ENCODE peak calls at places on chromosomes 4 and X, in four cellular contexts. One of them, this sample, is unnamed.

GRCh38 chr4:180993179-180993841 is 1249.9 kb upstream of the TENM3 start:
- DNase-seq in A549: no peak
- DNase-seq in SK-N-SH: no peak
- DNase-seq in HepG2: no peak
- DNase-seq in this sample: no peak

GRCh38 chr4:2866891-2867290 is 23.2 kb downstream of the ADD1 start:
- DNase-seq in HepG2: no peak
- DNase-seq in A549: no peak
- DNase-seq in SK-N-SH: no peak
- DNase-seq in this sample: no peak

GRCh38 chr4:185955817-185956542 is 113.0 kb upstream of the TLR3 start:
- DNase-seq in HepG2: no peak
- DNase-seq in SK-N-SH: peak
- DNase-seq in A549: no peak
- DNase-seq in this sample: no peak

GRCh38 chrX:68827848-68828562 is 816 bp upstream of the EFNB1 start:
- DNase-seq in SK-N-SH: peak
- DNase-seq in A549: peak
- DNase-seq in HepG2: peak
- DNase-seq in this sample: no peak

GRCh38 chrX:153828723-153829548 is 1.4 kb downstream of the PDZD4 start:
- DNase-seq in SK-N-SH: peak
- DNase-seq in HepG2: peak
- DNase-seq in A549: no peak
- DNase-seq in this sample: no peak

GRCh38 chr4:101366331-101366730 is 19.0 kb upstream of the PPP3CA start:
- DNase-seq in A549: no peak
- DNase-seq in SK-N-SH: no peak
- DNase-seq in HepG2: no peak
- DNase-seq in this sample: no peak

GRCh38 chr4:140790765-140791164 is 34.6 kb upstream of the TBC1D9 start:
- DNase-seq in HepG2: no peak
- DNase-seq in A549: no peak
- DNase-seq in SK-N-SH: no peak
- DNase-seq in this sample: peak

GRCh38 chr4:176274441-176274840 is 5.4 kb upstream of the ASB5 start:
- DNase-seq in SK-N-SH: no peak
- DNase-seq in HepG2: no peak
- DNase-seq in A549: no peak
- DNase-seq in this sample: no peak

GRCh38 chr4:2446656-2447564 is 22.0 kb upstream of the RNF4 start:
- DNase-seq in HepG2: no peak
- DNase-seq in SK-N-SH: no peak
- DNase-seq in A549: no peak
- DNase-seq in this sample: no peak

GRCh38 chr4:141329174-141329569 is 108.5 kb downstream of the ZNF330 start:
- DNase-seq in A549: no peak
- DNase-seq in HepG2: no peak
- DNase-seq in SK-N-SH: no peak
- DNase-seq in this sample: no peak

GRCh38 chr4:128846063-128846462 is 36.6 kb downstream of the JADE1 start:
- DNase-seq in A549: no peak
- DNase-seq in HepG2: no peak
- DNase-seq in SK-N-SH: no peak
- DNase-seq in this sample: no peak

GRCh38 chrX:104659037-104659744 is 93.2 kb downstream of the IL1RAPL2 start:
- DNase-seq in SK-N-SH: no peak
- DNase-seq in HepG2: no peak
- DNase-seq in A549: no peak
- DNase-seq in this sample: no peak

DNA sequence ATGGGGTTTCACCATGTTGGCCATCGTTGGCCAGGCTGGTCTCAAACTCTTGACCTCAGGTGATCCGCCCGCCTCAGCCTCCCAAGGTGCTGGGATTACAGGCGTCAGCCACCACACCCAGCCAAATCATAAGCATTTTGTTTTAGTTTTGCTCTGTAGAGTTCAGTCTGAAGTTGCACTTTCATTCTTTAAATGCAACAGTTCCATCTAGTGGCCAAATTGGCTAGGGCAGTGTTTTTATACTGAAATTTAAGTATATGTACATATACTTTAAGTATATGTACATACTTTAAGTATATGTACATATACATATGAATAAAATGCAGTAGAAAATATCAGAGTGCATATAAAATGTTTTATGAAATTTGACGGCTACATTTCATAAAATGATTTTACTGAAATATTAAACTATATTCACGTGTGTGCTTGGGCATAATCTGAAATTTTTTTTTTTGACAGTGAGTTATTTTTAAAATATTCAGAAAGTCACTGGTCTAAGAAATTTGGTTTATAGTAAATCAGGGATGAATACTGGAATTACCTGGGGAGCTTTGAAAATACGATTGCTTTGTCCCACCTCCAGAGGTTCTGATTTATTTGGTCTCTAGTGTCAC is 145.5 kb downstream of the NWD2 start:
- DNase-seq in SK-N-SH: peak
- DNase-seq in A549: peak
- DNase-seq in HepG2: peak
- DNase-seq in this sample: no peak
- TF ChIP-seq PBX3 in SK-N-SH: no peak
- TF ChIP-seq PBX3 in A549: no peak
- TF ChIP-seq PBX3 in HepG2: no peak
- TF ChIP-seq PBX3 in this sample: no peak

DNA sequence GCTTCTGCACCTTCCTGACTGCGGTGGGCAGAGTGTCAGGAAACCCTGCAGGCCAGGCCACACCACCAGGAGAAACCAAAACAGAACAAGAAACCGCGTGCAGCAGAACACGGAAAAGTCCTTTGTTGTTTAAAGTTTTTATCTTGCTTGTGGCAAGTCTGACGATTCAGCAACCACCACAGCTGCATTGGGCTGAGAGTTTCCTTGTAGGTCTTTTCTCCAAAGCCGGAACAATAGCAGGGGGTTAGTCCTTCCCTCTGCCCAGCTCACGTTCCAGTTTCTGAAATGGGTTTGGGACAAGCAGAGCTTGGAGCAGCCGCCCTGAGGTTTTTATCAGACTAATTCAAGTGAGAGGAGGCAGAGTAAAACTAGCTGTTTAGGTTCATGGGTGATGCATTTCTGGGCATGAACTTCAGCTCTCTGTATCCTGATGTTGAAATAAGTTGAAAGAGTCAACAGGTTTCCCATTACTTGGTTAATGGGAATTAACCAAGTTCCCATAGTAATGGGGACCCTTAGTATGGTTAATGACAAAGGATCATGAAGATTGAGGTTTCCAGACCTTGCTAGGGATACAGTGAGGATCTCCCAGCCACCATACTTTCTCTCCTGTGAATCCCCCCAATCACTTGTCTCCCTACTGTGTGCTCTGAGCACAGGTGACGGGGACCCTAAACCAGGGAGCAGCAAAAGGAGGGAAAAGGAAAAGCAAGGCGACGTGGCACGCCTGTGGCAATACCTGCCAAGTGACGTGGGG is 217.0 kb downstream of the PTTG2 start:
- DNase-seq in HepG2: no peak
- DNase-seq in SK-N-SH: no peak
- DNase-seq in A549: no peak
- DNase-seq in this sample: no peak
- TF ChIP-seq PBX3 in HepG2: no peak
- TF ChIP-seq PBX3 in SK-N-SH: no peak
- TF ChIP-seq PBX3 in A549: no peak
- TF ChIP-seq PBX3 in this sample: no peak

DNA sequence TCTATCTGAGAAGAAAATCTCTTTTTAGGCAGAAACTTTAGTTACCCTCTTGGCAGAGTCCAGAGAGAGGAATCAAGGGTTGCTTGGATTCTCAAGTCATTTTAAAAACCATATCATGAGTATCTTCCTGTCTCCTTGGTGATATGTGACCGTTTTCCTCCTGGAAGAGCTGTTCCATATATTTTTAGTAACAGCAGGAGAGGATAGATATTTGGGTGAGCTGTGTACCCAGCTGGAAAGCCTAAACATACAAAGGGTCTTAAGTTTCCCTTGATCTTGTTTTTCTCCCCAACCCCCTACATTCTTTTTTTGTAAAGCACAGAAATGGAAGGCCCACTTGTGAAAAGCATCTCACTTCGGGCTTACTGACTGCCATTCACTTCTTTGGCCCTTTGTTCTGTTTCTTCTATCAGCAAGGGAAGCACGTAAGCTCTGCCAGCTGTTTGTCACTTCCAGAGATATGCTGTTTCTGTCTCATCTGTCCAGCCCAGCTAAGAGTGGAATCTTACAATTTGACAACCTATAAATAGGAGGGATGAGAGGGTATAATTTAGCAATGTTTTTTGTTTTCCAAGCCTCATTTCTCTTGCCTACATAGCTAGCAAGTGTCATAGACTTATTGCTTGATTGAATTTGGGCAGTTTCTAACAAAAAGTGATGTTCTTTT is 38.9 kb downstream of the TSPAN7 start:
- DNase-seq in A549: no peak
- DNase-seq in HepG2: no peak
- DNase-seq in SK-N-SH: no peak
- DNase-seq in this sample: no peak
- TF ChIP-seq PBX3 in A549: no peak
- TF ChIP-seq PBX3 in HepG2: no peak
- TF ChIP-seq PBX3 in SK-N-SH: no peak
- TF ChIP-seq PBX3 in this sample: no peak

GRCh38 chr4:7425591-7426468 is 8.9 kb downstream of the PSAPL1 start:
- DNase-seq in HepG2: no peak
- DNase-seq in A549: no peak
- DNase-seq in SK-N-SH: peak
- DNase-seq in this sample: no peak
- TF ChIP-seq PBX3 in HepG2: no peak
- TF ChIP-seq PBX3 in A549: no peak
- TF ChIP-seq PBX3 in SK-N-SH: no peak
- TF ChIP-seq PBX3 in this sample: no peak

GRCh38 chr4:709348-709747 is 3.7 kb downstream of the PCGF3 start:
- DNase-seq in A549: no peak
- DNase-seq in HepG2: no peak
- DNase-seq in SK-N-SH: no peak
- DNase-seq in this sample: no peak
- TF ChIP-seq PBX3 in A549: no peak
- TF ChIP-seq PBX3 in HepG2: no peak
- TF ChIP-seq PBX3 in SK-N-SH: no peak
- TF ChIP-seq PBX3 in this sample: no peak

DNA sequence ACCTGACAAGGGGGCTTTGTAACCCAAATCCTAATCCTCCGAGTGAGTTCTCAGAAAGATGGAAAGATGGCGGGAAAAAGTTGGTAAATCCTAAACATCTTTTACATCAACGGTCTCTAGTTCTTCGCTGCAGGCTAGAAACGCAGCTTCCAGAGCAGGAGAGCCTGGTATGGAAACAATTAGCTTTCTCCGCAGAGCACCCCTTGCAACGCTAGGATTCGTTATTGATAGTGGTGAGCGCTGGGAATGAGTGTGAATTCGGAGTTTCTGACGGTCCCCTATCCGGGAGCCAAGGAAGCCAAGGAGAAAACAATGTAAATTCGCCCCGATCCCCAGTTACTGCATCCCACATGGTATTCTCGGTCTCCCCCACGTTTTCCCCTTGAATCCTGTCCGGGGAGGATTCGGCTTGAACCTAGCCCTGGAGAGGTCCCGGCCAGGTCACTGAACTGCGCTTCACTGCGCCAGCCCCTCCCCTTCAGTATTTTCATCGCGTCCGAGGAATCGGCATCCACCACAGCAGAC is 4.7 kb upstream of the NEUROG2 start:
- DNase-seq in SK-N-SH: peak
- DNase-seq in HepG2: no peak
- DNase-seq in A549: no peak
- DNase-seq in this sample: no peak
- TF ChIP-seq PBX3 in SK-N-SH: no peak
- TF ChIP-seq PBX3 in HepG2: no peak
- TF ChIP-seq PBX3 in A549: no peak
- TF ChIP-seq PBX3 in this sample: no peak

GRCh38 chr4:87356832-87357526 is 34.0 kb downstream of the HSD17B11 start:
- DNase-seq in SK-N-SH: no peak
- DNase-seq in A549: no peak
- DNase-seq in HepG2: no peak
- DNase-seq in this sample: no peak

GRCh38 chr4:87359258-87359657 is 31.7 kb downstream of the HSD17B11 start:
- DNase-seq in HepG2: no peak
- DNase-seq in A549: no peak
- DNase-seq in SK-N-SH: no peak
- DNase-seq in this sample: no peak

GRCh38 chr4:87354168-87355102 is 31.8 kb upstream of the HSD17B13 start:
- DNase-seq in HepG2: no peak
- DNase-seq in SK-N-SH: no peak
- DNase-seq in A549: no peak
- DNase-seq in this sample: no peak

DNA sequence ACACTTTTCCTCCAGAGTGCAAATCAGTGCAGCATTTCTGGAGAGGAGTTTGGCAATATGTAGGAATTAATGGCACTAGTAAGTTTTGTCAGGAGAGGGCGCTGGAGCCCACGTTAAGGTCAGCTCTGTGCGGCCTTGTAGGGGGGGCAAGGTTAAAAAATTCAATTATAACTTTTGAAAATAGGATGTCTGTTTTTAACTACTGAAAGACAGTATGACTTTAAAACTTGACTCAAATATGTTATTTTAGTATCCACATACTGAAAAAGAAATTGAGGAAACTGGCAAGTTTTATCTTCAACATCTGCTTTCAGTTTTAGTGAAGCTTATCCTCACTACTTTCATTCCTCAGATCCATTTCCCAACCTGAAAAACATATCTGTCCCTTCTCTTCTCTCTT is 30.9 kb upstream of the HSD17B13 start:
- DNase-seq in SK-N-SH: peak
- DNase-seq in A549: no peak
- DNase-seq in HepG2: peak
- DNase-seq in this sample: peak
- TF ChIP-seq PBX3 in SK-N-SH: no peak
- TF ChIP-seq PBX3 in A549: no peak
- TF ChIP-seq PBX3 in HepG2: no peak
- TF ChIP-seq PBX3 in this sample: no peak

DNA sequence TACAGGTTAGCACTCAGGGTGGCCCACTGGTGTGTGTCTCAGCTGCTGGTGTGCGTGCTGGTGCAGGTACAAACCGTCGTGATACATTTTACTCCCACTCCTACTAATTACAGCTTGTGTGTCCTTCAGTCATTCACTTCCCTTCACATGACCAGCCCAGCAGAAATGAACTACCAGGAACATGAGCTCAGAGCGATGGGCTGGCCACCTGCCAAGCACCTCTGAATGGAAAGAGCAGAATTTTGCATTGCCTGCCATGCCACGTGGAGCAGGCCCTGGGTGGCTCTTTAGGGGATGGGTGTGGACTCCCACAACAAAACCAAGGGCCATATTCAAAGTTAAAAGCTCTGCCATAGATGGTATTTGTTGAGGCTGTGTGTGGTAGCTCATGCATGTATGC is 58.9 kb upstream of the PGM2 start:
- DNase-seq in SK-N-SH: no peak
- DNase-seq in A549: no peak
- DNase-seq in HepG2: peak
- DNase-seq in this sample: no peak
- TF ChIP-seq PBX3 in SK-N-SH: no peak
- TF ChIP-seq PBX3 in A549: no peak
- TF ChIP-seq PBX3 in HepG2: no peak
- TF ChIP-seq PBX3 in this sample: no peak

GRCh38 chr4:24056258-24056657 is 166.4 kb upstream of the PPARGC1A start:
- DNase-seq in A549: no peak
- DNase-seq in SK-N-SH: no peak
- DNase-seq in HepG2: no peak
- DNase-seq in this sample: no peak
- TF ChIP-seq PBX3 in A549: no peak
- TF ChIP-seq PBX3 in SK-N-SH: no peak
- TF ChIP-seq PBX3 in HepG2: no peak
- TF ChIP-seq PBX3 in this sample: no peak

This sample was measured in GM12878.